ENCODE peak calls at places on chromosomes 1 and 21, in seven cellular contexts. K is astrocyte, A is fibroblast of lung, C is mammary epithelial cell, Q is heart right ventricle, D is psoas muscle, M is Peyer's patch. Y is an unnamed sample.
A peak's percentile ranks its signal among the peaks of the same experiment; 100 is the strongest.

GRCh38 chr1:14486401-14487110 is 111.9 kb upstream of the KAZN start:
- DNase-seq in A (peak; percentile 86), M (no peak), Q (peak; percentile 18), C (peak; percentile 64), K (peak; percentile 99), D (no peak), Y (peak; percentile 31)

GRCh38 chr1:213201380-213202155 is 150.5 kb downstream of the RPS6KC1 start:
- DNase-seq in A (peak; percentile 92), Q (no peak), M (no peak), C (peak; percentile 63), D (no peak), K (no peak), Y (no peak)

GRCh38 chr1:218339267-218339831 is 5.8 kb upstream of the TGFB2 start:
- DNase-seq in M (no peak), K (peak; percentile 25), Q (no peak), C (peak; percentile 30), A (peak; percentile 69), D (no peak), Y (no peak)

GRCh38 chr1:238469146-238469601 is 578.5 kb upstream of the ZP4 start:
- DNase-seq in C (peak; percentile 27), K (peak; percentile 67), A (peak; percentile 50), Q (no peak), M (no peak), D (no peak), Y (no peak)

GRCh38 chr1:180150982-180151381 is 3.7 kb upstream of the QSOX1 start:
- DNase-seq in K (no peak), Q (no peak), C (no peak), D (no peak), M (no peak), A (peak; percentile 52), Y (no peak)

GRCh38 chr21:38806942-38807284 is 1.2 kb downstream of the ETS2 start:
- DNase-seq in M (no peak), C (no peak), K (peak; percentile 31), A (no peak), Q (no peak), D (no peak), Y (no peak)

GRCh38 chr1:51955797-51956527 is 34.5 kb downstream of the RAB3B start:
- DNase-seq in A (no peak), D (no peak), K (no peak), C (no peak), M (no peak), Q (no peak), Y (no peak)

GRCh38 chr21:16427587-16428087 is 697.9 kb downstream of the USP25 start:
- DNase-seq in C (no peak), D (no peak), K (no peak), Q (no peak), M (no peak), A (no peak), Y (no peak)

GRCh38 chr1:201291917-201292316 is 8.6 kb downstream of the PKP1 start:
- DNase-seq in Q (no peak), M (peak; percentile 74), A (no peak), K (no peak), D (no peak), C (no peak), Y (no peak)

GRCh38 chr1:195591917-195592672 is 1016.1 kb downstream of the KCNT2 start:
- DNase-seq in D (no peak), M (no peak), C (peak; percentile 88), A (peak; percentile 82), Q (no peak), K (peak; percentile 76), Y (no peak)

GRCh38 chr1:1347663-1348419 is 1.4 kb downstream of the DVL1 start:
- DNase-seq in Q (no peak), A (no peak), K (no peak), D (peak; percentile 79), C (peak; percentile 47), M (peak; percentile 81), Y (peak; percentile 73)

GRCh38 chr21:34336756-34337391 is 26.9 kb upstream of the KCNE2 start:
- DNase-seq in Q (no peak), K (no peak), C (no peak), M (no peak), A (peak; percentile 77), D (no peak), Y (no peak)

GRCh38 chr1:169928438-169929209 is 34.9 kb upstream of the SCYL3 start:
- DNase-seq in K (peak; percentile 47), Q (no peak), C (peak; percentile 32), D (no peak), A (peak; percentile 80), M (no peak), Y (no peak)

GRCh38 chr1:29708381-29708780 is 472.1 kb downstream of the PTPRU start:
- DNase-seq in D (peak; percentile 12), M (no peak), C (no peak), K (no peak), Q (no peak), A (no peak), Y (no peak)

GRCh38 chr1:20484526-20485462 is 1.2 kb downstream of the CAMK2N1 start:
- DNase-seq in K (no peak), A (no peak), M (no peak), Q (no peak), D (no peak), C (no peak), Y (no peak)

GRCh38 chr1:219657186-219657585 is 44.3 kb upstream of the ZC3H11B start:
- DNase-seq in M (no peak), Q (no peak), C (no peak), K (no peak), D (no peak), A (no peak), Y (no peak)

GRCh38 chr1:31715097-31715872 is 11.5 kb upstream of the COL16A1 start:
- DNase-seq in M (peak; percentile 95), A (peak; percentile 91), C (no peak), D (peak; percentile 98), Q (peak; percentile 96), K (peak; percentile 82), Y (peak; percentile 86)

GRCh38 chr21:34981793-34982192 is 67.3 kb downstream of the RUNX1 start:
- DNase-seq in Q (no peak), A (no peak), K (no peak), M (no peak), C (no peak), D (no peak), Y (no peak)

GRCh38 chr1:192098001-192098400 is 60.3 kb upstream of the RGS18 start:
- DNase-seq in A (no peak), Q (no peak), K (no peak), M (no peak), D (no peak), C (no peak), Y (no peak)

GRCh38 chr1:2255420-2256369 is 27.6 kb downstream of the SKI start:
- DNase-seq in K (peak; percentile 67), D (no peak), M (no peak), A (peak; percentile 71), Q (no peak), C (peak; percentile 67), Y (no peak)

GRCh38 chr1:32774950-32775634 is 42.1 kb downstream of the YARS1 start:
- DNase-seq in C (peak; percentile 84), K (peak; percentile 75), D (peak; percentile 25), Q (no peak), M (no peak), A (peak; percentile 61), Y (peak; percentile 48)

GRCh38 chr1:185916866-185917265 is 182.7 kb downstream of the HMCN1 start:
- DNase-seq in M (no peak), K (no peak), D (no peak), A (no peak), C (peak; percentile 44), Q (no peak), Y (no peak)

GRCh38 chr1:234280500-234280899 is 92.8 kb upstream of the COA6 start:
- DNase-seq in K (no peak), D (no peak), C (no peak), Q (no peak), A (no peak), M (no peak), Y (no peak)

GRCh38 chr1:167635941-167636340 is 5.9 kb downstream of the RCSD1 start:
- DNase-seq in Q (no peak), K (no peak), M (no peak), D (no peak), A (no peak), C (no peak), Y (no peak)

GRCh38 chr1:55931272-55931940 is 648.0 kb downstream of the PLPP3 start:
- DNase-seq in Q (peak; percentile 31), M (no peak), K (peak; percentile 46), D (no peak), C (peak; percentile 38), A (peak; percentile 48), Y (no peak)

GRCh38 chr1:63497577-63497976 is 25.4 kb downstream of the ITGB3BP start:
- DNase-seq in K (no peak), A (no peak), C (no peak), Q (no peak), D (no peak), M (no peak), Y (no peak)

GRCh38 chr1:15802234-15802965 is 5.0 kb downstream of the UQCRHL start:
- DNase-seq in C (no peak), Q (no peak), A (peak; percentile 24), K (peak; percentile 36), M (no peak), D (no peak), Y (no peak)
- H3K27ac ChIP-seq in C (no peak overlapping the region), Q (no peak overlapping the region), A (no peak overlapping the region), K (no peak overlapping the region), M (no peak overlapping the region), D (no peak overlapping the region), Y (no peak overlapping the region)

GRCh38 chr1:197465528-197466205 is 197.6 kb downstream of the CRB1 start:
- DNase-seq in A (no peak), M (no peak), K (no peak), C (no peak), D (no peak), Q (no peak), Y (no peak)
- H3K4me3 ChIP-seq in A (no peak overlapping the region), M (no peak overlapping the region), K (no peak overlapping the region), C (no peak overlapping the region), D (no peak overlapping the region), Q (no peak overlapping the region), Y (no peak overlapping the region)

GRCh38 chr1:205775717-205776056 is 405 bp upstream of the RAB29 start:
- DNase-seq in D (no peak), K (peak; percentile 25), C (peak; percentile 74), M (no peak), Q (no peak), A (peak; percentile 65), Y (no peak)
- H3K4me1 ChIP-seq in D (peaks cover 15% of the 10 kb centered on the region), K (peaks cover 4% of the 10 kb centered on the region), C (peaks cover 8% of the 10 kb centered on the region), M (peaks cover 6% of the 10 kb centered on the region), Q (peaks cover 16% of the 10 kb centered on the region), A (no peaks in the 10 kb centered on the region), Y (no peaks in the 10 kb centered on the region)

GRCh38 chr1:10220200-10220599 is 9.8 kb downstream of the KIF1B start:
- DNase-seq in M (no peak), D (no peak), Q (no peak), K (no peak), C (no peak), A (no peak), Y (no peak)

GRCh38 chr1:10213186-10213585 is 2.8 kb downstream of the KIF1B start:
- DNase-seq in M (no peak), C (no peak), Q (no peak), A (no peak), K (no peak), D (no peak), Y (no peak)

GRCh38 chr1:10216148-10216749 is 5.9 kb downstream of the KIF1B start:
- DNase-seq in A (no peak), D (no peak), C (no peak), Q (no peak), K (no peak), M (no peak), Y (no peak)

GRCh38 chr1:10212476-10212875 is 2.1 kb downstream of the KIF1B start:
- DNase-seq in C (no peak), K (no peak), M (no peak), D (no peak), A (no peak), Q (no peak), Y (no peak)

GRCh38 chr1:10217748-10218441 is 7.5 kb downstream of the KIF1B start:
- DNase-seq in K (peak; percentile 36), Q (no peak), C (peak; percentile 34), A (peak; percentile 55), M (no peak), D (no peak), Y (no peak)
- H3K27ac ChIP-seq in K (no peak overlapping the region), Q (peak overlapping the region; percentile 63), C (no peak overlapping the region), A (peak overlapping the region; percentile 5), M (no peak overlapping the region), D (peak overlapping the region; percentile 99), Y (no peak overlapping the region)